ENCODE peak calls at places on chromosomes 3 and 15, in six cellular contexts. One of them, this sample, is unnamed. For H3K4me1, the result is how much of the 10 kb centered on the place peaks cover.

GRCh38 chr15:58043192-58043903 is 22.2 kb downstream of the ALDH1A2 start:
- DNase-seq in fibroblast of lung: peak
- DNase-seq in GM23248: peak
- DNase-seq in MM.1S: peak
- DNase-seq in hepatocyte: peak
- DNase-seq in mammary epithelial cell: peak
- DNase-seq in this sample: peak

GRCh38 chr3:141913150-141913811 is 36.8 kb downstream of the ATP1B3 start:
- DNase-seq in mammary epithelial cell: peak
- DNase-seq in MM.1S: peak
- DNase-seq in fibroblast of lung: peak
- DNase-seq in GM23248: peak
- DNase-seq in hepatocyte: peak
- DNase-seq in this sample: peak

GRCh38 chr3:144466114-144466513 is 494.5 kb downstream of the DIPK2A start:
- DNase-seq in hepatocyte: peak
- DNase-seq in MM.1S: no peak
- DNase-seq in fibroblast of lung: no peak
- DNase-seq in mammary epithelial cell: no peak
- DNase-seq in GM23248: no peak
- DNase-seq in this sample: no peak

GRCh38 chr15:39358441-39359041 is 222.3 kb upstream of the THBS1 start:
- DNase-seq in hepatocyte: no peak
- DNase-seq in MM.1S: no peak
- DNase-seq in GM23248: peak
- DNase-seq in fibroblast of lung: peak
- DNase-seq in mammary epithelial cell: peak
- DNase-seq in this sample: no peak

GRCh38 chr3:102085431-102086226 is 236.3 kb downstream of the NFKBIZ start:
- DNase-seq in fibroblast of lung: peak
- DNase-seq in MM.1S: no peak
- DNase-seq in GM23248: no peak
- DNase-seq in mammary epithelial cell: no peak
- DNase-seq in hepatocyte: no peak
- DNase-seq in this sample: no peak

GRCh38 chr3:46882377-46883015 is 5.0 kb downstream of the PTH1R start:
- DNase-seq in GM23248: peak
- DNase-seq in MM.1S: no peak
- DNase-seq in hepatocyte: peak
- DNase-seq in fibroblast of lung: peak
- DNase-seq in mammary epithelial cell: no peak
- DNase-seq in this sample: no peak

GRCh38 chr3:102163039-102163817 is 271.6 kb upstream of the ZPLD1 start:
- DNase-seq in hepatocyte: peak
- DNase-seq in mammary epithelial cell: peak
- DNase-seq in fibroblast of lung: peak
- DNase-seq in MM.1S: no peak
- DNase-seq in GM23248: peak
- DNase-seq in this sample: no peak

GRCh38 chr3:46693038-46693896 is at the start of gene ALS2CL:
- DNase-seq in fibroblast of lung: peak
- DNase-seq in mammary epithelial cell: peak
- DNase-seq in hepatocyte: peak
- DNase-seq in GM23248: peak
- DNase-seq in MM.1S: peak
- DNase-seq in this sample: no peak

GRCh38 chr15:33656090-33656670 is 312.1 kb upstream of the CHRM5 start:
- DNase-seq in MM.1S: no peak
- DNase-seq in mammary epithelial cell: peak
- DNase-seq in GM23248: peak
- DNase-seq in fibroblast of lung: no peak
- DNase-seq in hepatocyte: no peak
- DNase-seq in this sample: no peak

GRCh38 chr15:80703965-80704364 is 8.9 kb downstream of the ABHD17C start:
- DNase-seq in fibroblast of lung: peak
- DNase-seq in GM23248: no peak
- DNase-seq in mammary epithelial cell: no peak
- DNase-seq in hepatocyte: no peak
- DNase-seq in MM.1S: no peak
- DNase-seq in this sample: no peak

GRCh38 chr15:34889486-34889885 is 80.1 kb downstream of the AQR start:
- DNase-seq in MM.1S: no peak
- DNase-seq in mammary epithelial cell: peak
- DNase-seq in fibroblast of lung: peak
- DNase-seq in hepatocyte: no peak
- DNase-seq in GM23248: peak
- DNase-seq in this sample: no peak

GRCh38 chr3:151660890-151661289 is 72.8 kb upstream of the AADACL2 start:
- DNase-seq in fibroblast of lung: no peak
- DNase-seq in GM23248: peak
- DNase-seq in hepatocyte: no peak
- DNase-seq in mammary epithelial cell: no peak
- DNase-seq in MM.1S: no peak
- DNase-seq in this sample: no peak

GRCh38 chr3:108645364-108645763 is 55.8 kb downstream of the DZIP3 start:
- DNase-seq in hepatocyte: no peak
- DNase-seq in fibroblast of lung: no peak
- DNase-seq in GM23248: no peak
- DNase-seq in MM.1S: no peak
- DNase-seq in mammary epithelial cell: no peak
- DNase-seq in this sample: no peak

GRCh38 chr15:36936652-36937051 is 163.7 kb downstream of the MEIS2 start:
- DNase-seq in mammary epithelial cell: no peak
- DNase-seq in fibroblast of lung: peak
- DNase-seq in MM.1S: no peak
- DNase-seq in hepatocyte: no peak
- DNase-seq in GM23248: peak
- DNase-seq in this sample: no peak

GRCh38 chr15:45637552-45638033 is 2.8 kb downstream of the SQOR start:
- DNase-seq in MM.1S: peak
- DNase-seq in fibroblast of lung: peak
- DNase-seq in GM23248: peak
- DNase-seq in mammary epithelial cell: peak
- DNase-seq in hepatocyte: peak
- DNase-seq in this sample: peak

GRCh38 chr3:128559486-128560225 is 66.7 kb upstream of the GATA2 start:
- DNase-seq in GM23248: no peak
- DNase-seq in fibroblast of lung: no peak
- DNase-seq in MM.1S: peak
- DNase-seq in mammary epithelial cell: no peak
- DNase-seq in hepatocyte: no peak
- DNase-seq in this sample: no peak

GRCh38 chr3:51929420-51930003 is 12.2 kb downstream of the RRP9 start:
- DNase-seq in hepatocyte: no peak
- DNase-seq in GM23248: peak
- DNase-seq in fibroblast of lung: no peak
- DNase-seq in MM.1S: no peak
- DNase-seq in mammary epithelial cell: no peak
- DNase-seq in this sample: no peak

GRCh38 chr15:94584833-94585244 is 353.5 kb downstream of the MCTP2 start:
- DNase-seq in mammary epithelial cell: peak
- DNase-seq in MM.1S: peak
- DNase-seq in GM23248: peak
- DNase-seq in fibroblast of lung: peak
- DNase-seq in hepatocyte: no peak
- DNase-seq in this sample: peak

GRCh38 chr15:77798151-77798550 is 165.4 kb upstream of the LINGO1 start:
- DNase-seq in mammary epithelial cell: no peak
- DNase-seq in hepatocyte: no peak
- DNase-seq in MM.1S: no peak
- DNase-seq in fibroblast of lung: no peak
- DNase-seq in GM23248: no peak
- DNase-seq in this sample: no peak

DNA sequence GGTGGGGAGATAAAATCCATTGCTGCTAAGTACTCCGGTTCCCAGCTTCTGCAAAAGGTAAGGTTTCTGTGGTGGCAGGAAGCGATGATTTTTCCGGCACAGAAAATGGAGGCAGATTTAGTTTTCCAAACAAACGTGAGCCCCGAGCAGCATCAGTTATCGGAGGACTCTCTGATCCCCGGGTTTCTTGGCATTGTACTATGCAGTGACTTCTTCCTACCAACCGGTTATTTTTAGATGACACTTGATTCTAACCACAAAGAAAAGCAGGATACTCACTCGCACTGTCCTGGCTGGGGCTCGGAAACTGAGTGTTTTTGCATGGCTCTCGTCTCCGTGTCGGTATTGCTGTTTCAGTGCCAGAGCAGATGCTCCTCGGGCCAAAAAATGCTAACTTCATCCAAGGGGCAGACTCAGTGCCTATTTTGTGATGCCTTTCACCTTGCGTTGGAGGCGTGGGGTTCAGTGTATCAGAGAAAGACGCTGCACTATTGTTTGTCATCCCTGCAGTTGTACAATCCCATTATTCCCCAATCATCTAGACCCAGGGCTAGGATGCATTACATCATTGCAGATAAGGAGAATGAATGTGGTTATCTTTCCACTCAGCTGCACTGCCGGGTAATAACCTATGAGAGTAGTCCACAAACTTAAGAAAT is 1.3 kb downstream of the CACNA2D3 start:
- DNase-seq in MM.1S: no peak
- DNase-seq in hepatocyte: no peak
- DNase-seq in mammary epithelial cell: no peak
- DNase-seq in fibroblast of lung: peak
- DNase-seq in GM23248: no peak
- DNase-seq in this sample: no peak
- TF ChIP-seq EZH2 in MM.1S: no peak
- TF ChIP-seq EZH2 in hepatocyte: no peak
- TF ChIP-seq EZH2 in mammary epithelial cell: no peak
- TF ChIP-seq EZH2 in fibroblast of lung: no peak
- TF ChIP-seq EZH2 in GM23248: no peak
- TF ChIP-seq EZH2 in this sample: no peak

GRCh38 chr3:125045965-125046364 is 9.8 kb downstream of the HEG1 start:
- DNase-seq in hepatocyte: no peak
- DNase-seq in mammary epithelial cell: peak
- DNase-seq in MM.1S: no peak
- DNase-seq in GM23248: peak
- DNase-seq in fibroblast of lung: peak
- DNase-seq in this sample: no peak

GRCh38 chr3:125043599-125044151 is 12.1 kb downstream of the HEG1 start:
- DNase-seq in MM.1S: no peak
- DNase-seq in GM23248: peak
- DNase-seq in hepatocyte: no peak
- DNase-seq in mammary epithelial cell: no peak
- DNase-seq in fibroblast of lung: no peak
- DNase-seq in this sample: no peak

GRCh38 chr3:125039897-125040175 is 16.0 kb downstream of the HEG1 start:
- DNase-seq in hepatocyte: no peak
- DNase-seq in mammary epithelial cell: no peak
- DNase-seq in MM.1S: no peak
- DNase-seq in GM23248: no peak
- DNase-seq in fibroblast of lung: no peak
- DNase-seq in this sample: no peak

GRCh38 chr3:125045194-125045593 is 10.6 kb downstream of the HEG1 start:
- DNase-seq in fibroblast of lung: no peak
- DNase-seq in hepatocyte: no peak
- DNase-seq in GM23248: peak
- DNase-seq in MM.1S: no peak
- DNase-seq in mammary epithelial cell: no peak
- DNase-seq in this sample: no peak

DNA sequence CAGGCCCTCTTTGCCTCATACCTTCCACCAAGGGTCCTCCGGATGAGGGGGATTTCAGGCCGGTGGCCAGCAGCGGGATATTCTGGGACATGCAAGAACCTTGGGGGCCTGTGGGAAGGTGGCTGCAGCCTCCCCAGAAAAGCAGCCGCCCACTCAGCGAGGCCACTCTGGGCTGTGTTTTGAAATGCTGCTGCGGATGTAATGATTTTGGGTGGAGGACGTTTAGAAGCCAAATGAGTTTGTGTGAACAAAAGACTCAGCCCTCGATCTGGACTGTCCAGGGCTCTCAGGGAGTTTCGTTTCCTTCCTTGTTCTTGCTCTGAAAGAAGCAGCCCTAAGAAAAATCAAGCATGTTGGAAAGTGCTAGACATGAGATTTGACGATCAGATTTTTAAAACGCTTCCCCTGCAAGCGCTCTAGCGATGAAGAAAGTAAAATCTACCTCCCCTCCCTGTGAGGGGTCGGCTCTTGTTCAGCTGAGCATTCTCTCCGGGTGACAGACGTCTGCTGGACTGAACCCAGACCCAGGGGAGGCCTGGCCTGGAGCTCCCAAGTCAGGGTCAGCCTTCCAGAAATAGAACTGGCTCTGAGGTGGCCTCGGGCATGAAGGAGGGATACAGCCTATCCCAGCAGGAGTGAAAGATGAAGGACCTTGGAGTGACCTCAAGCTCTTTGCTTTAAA is 12.9 kb downstream of the HEG1 start:
- DNase-seq in fibroblast of lung: peak
- DNase-seq in GM23248: peak
- DNase-seq in MM.1S: no peak
- DNase-seq in hepatocyte: no peak
- DNase-seq in mammary epithelial cell: no peak
- DNase-seq in this sample: no peak
- H3K4me1 ChIP-seq in fibroblast of lung: half or more
- H3K4me1 ChIP-seq in GM23248: half or more
- H3K4me1 ChIP-seq in MM.1S: under half
- H3K4me1 ChIP-seq in hepatocyte: under half
- H3K4me1 ChIP-seq in mammary epithelial cell: under half
- H3K4me1 ChIP-seq in this sample: under half

GRCh38 chr3:32817561-32818430 is at the start of gene TRIM71:
- DNase-seq in hepatocyte: peak
- DNase-seq in mammary epithelial cell: peak
- DNase-seq in GM23248: peak
- DNase-seq in fibroblast of lung: no peak
- DNase-seq in MM.1S: no peak
- DNase-seq in this sample: no peak
- TF ChIP-seq EZH2 in hepatocyte: no peak
- TF ChIP-seq EZH2 in mammary epithelial cell: peak
- TF ChIP-seq EZH2 in GM23248: peak
- TF ChIP-seq EZH2 in fibroblast of lung: peak
- TF ChIP-seq EZH2 in MM.1S: no peak
- TF ChIP-seq EZH2 in this sample: no peak

GRCh38 chr15:66744610-66745279 is 42.7 kb downstream of the SMAD6 start:
- DNase-seq in MM.1S: no peak
- DNase-seq in mammary epithelial cell: no peak
- DNase-seq in hepatocyte: no peak
- DNase-seq in fibroblast of lung: no peak
- DNase-seq in GM23248: no peak
- DNase-seq in this sample: no peak
- H3K4me1 ChIP-seq in MM.1S: under half
- H3K4me1 ChIP-seq in mammary epithelial cell: under half
- H3K4me1 ChIP-seq in hepatocyte: half or more
- H3K4me1 ChIP-seq in fibroblast of lung: under half
- H3K4me1 ChIP-seq in GM23248: half or more
- H3K4me1 ChIP-seq in this sample: under half